ENCODE peak calls at places on chromosomes 16 and 17, in four cellular contexts. A is lower leg skin, X is brain microvascular endothelial cell, N is mammary epithelial cell. G is an unnamed sample.

GRCh38 chr17:59440757-59441458 is 109.5 kb downstream of the YPEL2 start:
- DNase-seq in A (peak; percentile 94), X (peak; percentile 91), N (peak; percentile 72), G (peak; percentile 70)

GRCh38 chr16:55836158-55836611 is 3.3 kb upstream of the CES1 start:
- DNase-seq in A (no peak), X (no peak), N (no peak), G (no peak)

GRCh38 chr17:68794636-68795503 is 160.3 kb downstream of the ABCA8 start:
- DNase-seq in A (no peak), X (peak; percentile 20), N (no peak), G (no peak)

GRCh38 chr16:23071202-23072083 is 77.8 kb downstream of the USP31 start:
- DNase-seq in A (no peak), X (peak; percentile 46), N (peak; percentile 84), G (peak; percentile 39)

GRCh38 chr17:45261577-45262515 is at the start of gene SPATA32:
- DNase-seq in A (no peak), X (no peak), N (no peak), G (no peak)

GRCh38 chr17:83091257-83092141 is 12.1 kb downstream of the METRNL start:
- DNase-seq in A (peak; percentile 43), X (no peak), N (no peak), G (no peak)

GRCh38 chr17:67520916-67521772 is 144.1 kb downstream of the PITPNC1 start:
- DNase-seq in A (no peak), X (no peak), N (no peak), G (no peak)

GRCh38 chr17:67422887-67423286 is 45.8 kb downstream of the PITPNC1 start:
- DNase-seq in A (no peak), X (no peak), N (no peak), G (no peak)

GRCh38 chr17:73357318-73357717 is 45.5 kb upstream of the CDC42EP4 start:
- DNase-seq in A (no peak), X (no peak), N (no peak), G (no peak)

GRCh38 chr17:10061131-10061581 is 137.2 kb downstream of the GAS7 start:
- DNase-seq in A (peak; percentile 60), X (no peak), N (no peak), G (peak; percentile 39)

GRCh38 chr16:68644715-68645493 is at the start of gene CDH3:
- DNase-seq in A (no peak), X (no peak), N (peak; percentile 97), G (no peak)

GRCh38 chr16:70441406-70441990 is 2.6 kb upstream of the ST3GAL2 start:
- DNase-seq in A (no peak), X (no peak), N (no peak), G (no peak)

GRCh38 chr16:75647138-75647491 is 350 bp downstream of the KARS1 start:
- DNase-seq in A (no peak), X (no peak), N (no peak), G (no peak)

GRCh38 chr16:75640598-75640997 is 6.9 kb downstream of the KARS1 start:
- DNase-seq in A (no peak), X (no peak), N (no peak), G (no peak)

GRCh38 chr16:75648265-75649076 is 898 bp downstream of the TERF2IP start:
- DNase-seq in A (peak; percentile 85), X (peak; percentile 78), N (peak; percentile 64), G (peak; percentile 54)

GRCh38 chr16:75647492-75648264 is at the start of the genes KARS1 and TERF2IP:
- DNase-seq in A (peak; percentile 94), X (peak; percentile 90), N (peak; percentile 93), G (peak; percentile 88)

GRCh38 chr16:75644240-75645012 is 3.0 kb downstream of the KARS1 start:
- DNase-seq in A (no peak), X (no peak), N (peak; percentile 34), G (no peak)
- H3K4me3 ChIP-seq in A (no peak overlapping the region), X (no peak overlapping the region), N (no peak overlapping the region), G (no peak overlapping the region)

GRCh38 chr17:76026714-76027158 is 370 bp downstream of the EVPL start:
- DNase-seq in A (no peak), X (no peak), N (no peak), G (no peak)
- H3K4me3 ChIP-seq in A (peak overlapping the region; percentile 46), X (no peak overlapping the region), N (no peak overlapping the region), G (no peak overlapping the region)

GRCh38 chr16:81707411-81708321 is 71.4 kb upstream of the PLCG2 start:
- DNase-seq in A (no peak), X (peak; percentile 13), N (peak; percentile 38), G (peak; percentile 55)
- H3K4me3 ChIP-seq in A (no peak overlapping the region), X (no peak overlapping the region), N (no peak overlapping the region), G (no peak overlapping the region)

DNA sequence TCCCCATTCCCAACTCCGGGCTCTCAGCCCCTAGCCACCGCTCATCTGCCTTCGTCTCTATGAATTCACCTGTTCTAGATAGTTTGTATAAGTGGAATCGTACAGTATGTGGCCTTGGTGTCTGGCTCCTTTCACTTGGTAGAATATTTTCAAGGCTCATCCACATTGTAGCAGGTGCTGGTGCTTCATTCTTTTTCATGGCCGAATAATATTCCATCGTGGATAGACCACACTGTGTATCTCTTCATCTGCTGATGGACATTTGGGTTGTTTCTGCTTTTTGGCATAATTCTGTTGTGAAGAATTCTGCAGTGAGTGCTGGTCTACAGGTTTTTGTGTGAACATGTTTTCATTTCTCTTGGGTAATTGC is 324.2 kb downstream of the SEC14L1 start:
- DNase-seq in A (no peak), X (no peak), N (no peak), G (no peak)
- H3K4me3 ChIP-seq in A (no peak overlapping the region), X (no peak overlapping the region), N (no peak overlapping the region), G (no peak overlapping the region)

GRCh38 chr17:32261937-32262510 is 3.6 kb upstream of the RHBDL3 start:
- DNase-seq in A (no peak), X (no peak), N (no peak), G (no peak)

GRCh38 chr17:32264823-32265191 is 825 bp upstream of the RHBDL3 start:
- DNase-seq in A (no peak), X (no peak), N (no peak), G (no peak)

GRCh38 chr17:32265192-32265895 is at the start of gene RHBDL3:
- DNase-seq in A (no peak), X (no peak), N (no peak), G (peak; percentile 47)

GRCh38 chr17:32265896-32266388 is 310 bp downstream of the RHBDL3 start:
- DNase-seq in A (no peak), X (no peak), N (no peak), G (no peak)

GRCh38 chr17:32264140-32264799 is 1.4 kb upstream of the RHBDL3 start:
- DNase-seq in A (no peak), X (no peak), N (no peak), G (no peak)
- H3K4me3 ChIP-seq in A (no peak overlapping the region), X (no peak overlapping the region), N (no peak overlapping the region), G (no peak overlapping the region)

GRCh38 chr17:8288336-8289102 is at the start of gene RANGRF:
- DNase-seq in A (peak; percentile 88), X (peak; percentile 68), N (peak; percentile 72), G (peak; percentile 86)
- H3K4me3 ChIP-seq in A (peak within 1 kb of the TSS; percentile 75), X (peak within 1 kb of the TSS; percentile 85), N (peak within 1 kb of the TSS; percentile 80), G (peak within 1 kb of the TSS; percentile 69)

GRCh38 chr17:76797441-76797840 is 59.5 kb downstream of the MFSD11 start:
- DNase-seq in A (no peak), X (no peak), N (no peak), G (no peak)
- H3K4me3 ChIP-seq in A (no peak overlapping the region), X (no peak overlapping the region), N (no peak overlapping the region), G (no peak overlapping the region)

G was measured in MG63.